ENCODE peak calls at places on chromosomes 13 and 19, in nine cellular contexts. W, V, E, I, Y, T, Z, N and H are unnamed samples.
A peak's percentile ranks its signal among the peaks of the same experiment; 100 is the strongest.

GRCh38 chr13:41577437-41577836 is 120.1 kb downstream of the RGCC start:
- DNase-seq in T (peak; percentile 43), V (no peak), Z (peak; percentile 56), I (no peak), N (no peak), Y (peak; percentile 91), W (no peak), E (peak; percentile 60), H (peak; percentile 37)

GRCh38 chr19:45568732-45569131 is 15.9 kb downstream of the OPA3 start:
- DNase-seq in I (peak; percentile 41), Y (peak; percentile 83), N (no peak), T (no peak), Z (no peak), V (no peak), E (no peak), W (no peak), H (no peak)

GRCh38 chr13:71879129-71879535 is 12.1 kb upstream of the DACH1 start:
- DNase-seq in E (no peak), W (peak; percentile 20), T (no peak), I (peak; percentile 8), Y (peak; percentile 29), Z (no peak), V (peak; percentile 81), N (peak; percentile 18), H (no peak)

GRCh38 chr19:51297406-51297805 is 14.0 kb upstream of the IGLON5 start:
- DNase-seq in V (no peak), N (no peak), Y (no peak), E (no peak), Z (no peak), T (no peak), I (no peak), W (no peak), H (no peak)

GRCh38 chr13:113489549-113490495 is 689 bp downstream of the DCUN1D2 start:
- DNase-seq in I (no peak), T (no peak), W (peak; percentile 42), Z (peak; percentile 27), E (peak; percentile 60), N (no peak), Y (peak; percentile 73), V (peak; percentile 54), H (no peak)

GRCh38 chr19:54191671-54192453 is 754 bp downstream of the TSEN34 start:
- DNase-seq in V (no peak), N (no peak), T (peak; percentile 18), W (no peak), Z (no peak), E (no peak), Y (no peak), I (no peak), H (no peak)

GRCh38 chr19:49119411-49120324 is at the start of gene PPFIA3:
- DNase-seq in Z (peak; percentile 75), Y (peak; percentile 85), V (peak; percentile 73), I (no peak), T (peak; percentile 72), W (peak; percentile 50), E (peak; percentile 75), N (peak; percentile 91), H (no peak)

GRCh38 chr13:103694471-103694870 is 628.3 kb upstream of the SLC10A2 start:
- DNase-seq in I (no peak), W (peak; percentile 75), Z (no peak), V (no peak), N (peak; percentile 7), E (no peak), T (no peak), Y (no peak), H (no peak)

GRCh38 chr19:12788682-12789097 is 2.6 kb upstream of the JUNB start:
- DNase-seq in V (peak; percentile 72), N (peak; percentile 89), W (peak; percentile 93), T (peak; percentile 85), E (peak; percentile 85), Z (peak; percentile 93), I (no peak), Y (peak; percentile 87), H (no peak)

GRCh38 chr19:12789098-12789903 is 2.0 kb upstream of the JUNB start:
- DNase-seq in I (no peak), V (peak; percentile 54), E (no peak), Z (no peak), T (no peak), N (no peak), Y (peak; percentile 49), W (peak; percentile 47), H (no peak)

GRCh38 chr19:12786950-12787349 is 4.3 kb upstream of the JUNB start:
- DNase-seq in Z (peak; percentile 22), N (no peak), E (no peak), V (no peak), Y (no peak), I (no peak), W (no peak), T (no peak), H (no peak)

GRCh38 chr19:12787458-12787857 is 3.8 kb upstream of the JUNB start:
- DNase-seq in Y (no peak), N (no peak), I (no peak), Z (peak; percentile 40), T (no peak), W (no peak), V (no peak), E (no peak), H (no peak)

DNA sequence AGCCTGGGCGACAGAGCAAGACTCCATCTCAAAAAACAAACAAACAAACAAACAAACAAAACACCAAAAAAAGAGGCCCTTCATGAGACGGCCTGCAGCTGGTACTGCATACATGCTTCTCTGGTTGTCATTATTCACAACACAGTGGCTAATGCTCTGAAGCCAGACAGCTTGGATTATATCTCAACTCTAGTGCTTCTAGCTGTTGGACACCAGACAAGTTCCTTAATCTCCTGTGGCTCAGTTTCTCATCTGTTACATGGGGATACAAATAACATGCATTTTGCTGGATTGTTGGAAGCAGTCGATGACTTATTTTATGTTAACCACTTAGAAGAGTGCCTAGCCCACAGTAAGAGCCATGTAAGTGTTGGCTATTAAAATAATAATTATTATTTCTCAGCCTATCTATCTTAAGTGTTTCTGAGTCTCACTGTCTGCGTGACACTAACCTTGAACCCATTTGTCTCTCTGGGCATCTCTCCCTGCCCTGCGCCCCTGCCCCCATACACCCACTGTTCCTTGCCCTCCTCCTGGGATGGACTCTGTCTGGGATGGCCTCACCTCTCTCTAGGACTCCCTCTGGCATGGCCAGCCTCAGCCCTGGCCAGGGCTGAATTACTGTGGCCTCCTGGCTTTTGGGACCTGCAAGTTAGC is 3.1 kb upstream of the JUNB start:
- DNase-seq in I (no peak), N (no peak), W (no peak), Z (no peak), T (no peak), E (no peak), V (no peak), Y (no peak), H (no peak)
- H3K4me3 ChIP-seq in I (peak overlapping the region; percentile 84), N (no peak overlapping the region), W (peak overlapping the region; percentile 39), Z (no peak overlapping the region), T (peak overlapping the region; percentile 99), E (peak overlapping the region; percentile 95), V (peak overlapping the region; percentile 83), Y (no peak overlapping the region), H (no peak overlapping the region)

GRCh38 chr19:40750035-40750284 is 317 bp downstream of the ACTMAP start:
- DNase-seq in T (no peak), I (no peak), Z (no peak), Y (no peak), V (no peak), W (no peak), E (no peak), N (no peak), H (no peak)

GRCh38 chr19:40751065-40751923 is at the start of gene SNRPA:
- DNase-seq in W (peak; percentile 98), Z (peak; percentile 98), I (peak; percentile 97), V (peak; percentile 100), T (peak; percentile 96), N (peak; percentile 98), Y (peak; percentile 99), E (peak; percentile 98), H (peak; percentile 90)

GRCh38 chr19:40754611-40755247 is 3.7 kb downstream of the SNRPA start:
- DNase-seq in N (peak; percentile 55), Y (peak; percentile 47), Z (no peak), E (no peak), I (no peak), T (no peak), V (no peak), W (no peak), H (no peak)

GRCh38 chr19:40747536-40747935 is 2.7 kb downstream of the ACTMAP start:
- DNase-seq in E (no peak), N (no peak), W (no peak), V (no peak), T (no peak), Y (no peak), Z (no peak), I (no peak), H (no peak)

GRCh38 chr19:40750285-40751064 is at the start of gene ACTMAP:
- DNase-seq in N (peak; percentile 99), T (peak; percentile 99), I (peak; percentile 100), V (peak; percentile 100), Y (peak; percentile 100), Z (peak; percentile 99), E (peak; percentile 99), W (peak; percentile 100), H (peak; percentile 99)
- TF ChIP-seq CTCF in N (no peak), T (no peak), I (no peak), V (no peak), Y (no peak), Z (no peak), E (no peak), W (no peak), H (no peak)

GRCh38 chr19:43664008-43664407 is 6.0 kb downstream of the PLAUR start:
- DNase-seq in T (no peak), Z (no peak), W (no peak), Y (no peak), N (no peak), V (no peak), E (no peak), I (no peak), H (no peak)

GRCh38 chr19:43672061-43672679 is 2.2 kb upstream of the PLAUR start:
- DNase-seq in V (peak; percentile 21), I (no peak), W (no peak), T (no peak), E (no peak), Z (no peak), N (no peak), Y (peak; percentile 28), H (no peak)

GRCh38 chr19:43662487-43662886 is 7.5 kb downstream of the PLAUR start:
- DNase-seq in V (peak; percentile 63), I (no peak), W (no peak), N (no peak), T (no peak), Y (no peak), E (no peak), Z (no peak), H (no peak)

GRCh38 chr19:43668406-43669158 is 1.4 kb downstream of the PLAUR start:
- DNase-seq in N (peak; percentile 100), I (peak; percentile 98), T (peak; percentile 96), W (peak; percentile 98), E (peak; percentile 98), Z (peak; percentile 95), V (peak; percentile 100), Y (peak; percentile 100), H (peak; percentile 98)

GRCh38 chr19:43667524-43668405 is 2.2 kb downstream of the PLAUR start:
- DNase-seq in I (no peak), T (peak; percentile 15), N (no peak), V (peak; percentile 23), E (peak; percentile 57), Y (no peak), Z (peak; percentile 19), W (no peak), H (no peak)
- H3K4me3 ChIP-seq in I (peak overlapping the region; percentile 28), T (peak overlapping the region; percentile 68), N (no peak overlapping the region), V (peak overlapping the region; percentile 57), E (peak overlapping the region; percentile 50), Y (peak overlapping the region; percentile 43), Z (no peak overlapping the region), W (peak overlapping the region; percentile 38), H (peak overlapping the region; percentile 87)

DNA sequence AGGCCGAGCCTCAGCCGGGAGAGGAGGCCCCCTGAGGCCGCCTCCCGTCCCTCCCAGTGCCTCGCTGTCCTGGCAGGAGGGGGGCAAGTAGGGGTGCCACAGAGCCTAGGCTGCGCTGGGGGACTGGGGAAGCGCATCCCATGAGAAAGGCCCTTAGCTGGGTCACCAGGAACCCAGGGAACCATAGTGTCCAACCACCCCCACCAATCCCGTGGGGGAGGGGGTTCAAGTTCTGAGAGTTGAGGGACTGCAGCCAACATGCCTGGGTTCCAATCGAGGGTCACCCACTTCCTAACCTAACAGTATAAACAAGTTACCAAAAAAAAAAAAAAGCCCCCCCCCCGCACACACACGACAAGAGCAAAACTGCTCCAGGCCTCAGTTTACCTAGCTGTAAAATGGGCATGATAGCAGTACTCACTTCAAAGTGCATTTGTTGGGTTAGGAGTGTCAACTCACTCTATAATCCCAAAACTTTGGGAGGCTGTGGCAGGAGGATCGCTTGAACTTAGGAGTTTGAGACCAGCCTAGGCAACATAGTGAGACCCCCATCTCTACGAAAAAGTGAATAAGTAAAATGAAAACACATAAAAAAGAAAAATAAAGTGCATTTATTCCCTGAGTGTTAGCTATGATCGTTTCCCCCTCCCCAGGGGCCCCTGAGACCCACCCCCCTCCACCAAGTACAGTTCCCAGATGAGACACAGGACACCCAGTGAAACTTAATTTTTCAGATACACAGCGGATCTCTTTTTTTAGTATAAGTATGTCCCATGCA is 28.8 kb upstream of the NANOS3 start:
- DNase-seq in Z (no peak), N (no peak), E (no peak), Y (no peak), V (no peak), T (no peak), I (no peak), W (no peak), H (no peak)
- TF ChIP-seq CTCF in Z (no peak), N (no peak), E (no peak), Y (no peak), V (no peak), T (no peak), I (no peak), W (no peak), H (no peak)